ENCODE peak calls at places on chromosome 2, in seven cellular contexts. N, J, E, V, Z, T and O are unnamed samples.

GRCh38 chr2:239724194-239724849 is 300.8 kb downstream of the NDUFA10 start:
- DNase-seq in V (no peak), J (no peak), N (no peak), T (no peak), Z (no peak), E (peak), O (no peak)

GRCh38 chr2:157440404-157441071 is 3.4 kb downstream of the CYTIP start:
- DNase-seq in J (no peak), T (no peak), N (no peak), V (no peak), Z (no peak), E (no peak), O (no peak)

GRCh38 chr2:37472959-37473358 is 128.5 kb downstream of the QPCT start:
- DNase-seq in E (no peak), Z (peak), N (peak), T (peak), V (peak), J (peak), O (peak)

GRCh38 chr2:43220229-43220981 is 6.0 kb downstream of the ZFP36L2 start:
- DNase-seq in J (no peak), E (peak), Z (no peak), V (no peak), T (peak), N (no peak), O (no peak)

GRCh38 chr2:23519334-23519651 is 134.3 kb downstream of the KLHL29 start:
- DNase-seq in T (peak), Z (peak), N (no peak), J (no peak), E (no peak), V (no peak), O (no peak)

GRCh38 chr2:151484100-151484499 is 74.4 kb downstream of the RIF1 start:
- DNase-seq in V (no peak), E (no peak), T (no peak), N (no peak), Z (no peak), J (no peak), O (no peak)

GRCh38 chr2:240836781-240837467 is 16.9 kb upstream of the KIF1A start:
- DNase-seq in N (peak), V (no peak), Z (peak), E (peak), T (peak), J (no peak), O (no peak)

GRCh38 chr2:190214434-190215194 is 105.0 kb downstream of the HIBCH start:
- DNase-seq in V (no peak), E (no peak), N (no peak), J (no peak), Z (no peak), T (no peak), O (no peak)

GRCh38 chr2:240605867-240606743 is 19.2 kb upstream of the GPR35 start:
- DNase-seq in Z (no peak), J (no peak), E (no peak), N (no peak), V (no peak), T (no peak), O (no peak)

GRCh38 chr2:71100195-71100964 is 29.6 kb downstream of the MCEE start:
- DNase-seq in N (peak), E (peak), Z (peak), V (peak), J (peak), T (peak), O (peak)

GRCh38 chr2:10471956-10472355 is 23.8 kb upstream of the ODC1 start:
- DNase-seq in E (no peak), J (no peak), Z (no peak), V (no peak), N (no peak), T (no peak), O (no peak)

GRCh38 chr2:156199588-156199987 is 132.9 kb downstream of the NR4A2 start:
- DNase-seq in N (no peak), V (no peak), E (no peak), T (no peak), J (no peak), Z (no peak), O (peak)

GRCh38 chr2:111198701-111199100 is 78.0 kb downstream of the BCL2L11 start:
- DNase-seq in V (no peak), J (no peak), Z (no peak), E (no peak), T (no peak), N (no peak), O (no peak)

GRCh38 chr2:235647836-235648235 is 154.0 kb downstream of the AGAP1 start:
- DNase-seq in J (no peak), Z (peak), V (no peak), N (no peak), E (no peak), T (peak), O (no peak)

GRCh38 chr2:9143264-9143815 is 63.3 kb upstream of the ASAP2 start:
- DNase-seq in N (no peak), T (peak), E (no peak), V (no peak), J (no peak), Z (no peak), O (no peak)

GRCh38 chr2:128601298-128602037 is 282.8 kb upstream of the HS6ST1 start:
- DNase-seq in V (no peak), J (no peak), Z (no peak), E (no peak), T (no peak), N (no peak), O (no peak)

GRCh38 chr2:216387262-216387661 is 15.0 kb upstream of the MARCHF4 start:
- DNase-seq in J (no peak), E (no peak), Z (no peak), T (no peak), V (no peak), N (no peak), O (no peak)